ENCODE peak calls at places on chromosome 10, in seven cellular contexts. F, P, T, A, X, E and B are unnamed samples.

GRCh38 chr10:13338337-13339128 is 9.6 kb downstream of the SEPHS1 start:
- DNase-seq in P (no peak), T (no peak), F (no peak), E (no peak), A (no peak), X (no peak), B (no peak)

GRCh38 chr10:132306951-132307751 is 599 bp downstream of the STK32C start:
- DNase-seq in T (peak), E (peak), P (peak), A (no peak), F (peak), X (peak), B (peak)

GRCh38 chr10:129933456-129934092 is 30.5 kb downstream of the EBF3 start:
- DNase-seq in F (no peak), X (no peak), E (peak), P (peak), A (no peak), T (no peak), B (no peak)

GRCh38 chr10:78199759-78200158 is 166.1 kb downstream of the RPS24 start:
- DNase-seq in X (no peak), A (no peak), T (no peak), F (no peak), P (no peak), E (no peak), B (no peak)

GRCh38 chr10:7887417-7887816 is 69.1 kb downstream of the TAF3 start:
- DNase-seq in P (no peak), T (no peak), X (no peak), F (no peak), A (no peak), E (no peak), B (no peak)

GRCh38 chr10:124744047-124744687 is at the start of gene FAM53B:
- DNase-seq in X (peak), T (peak), F (peak), P (peak), E (peak), A (no peak), B (peak)

GRCh38 chr10:97596101-97597055 is 6.9 kb downstream of the C10orf62 start:
- DNase-seq in T (peak), P (no peak), X (no peak), A (no peak), E (no peak), F (peak), B (no peak)

GRCh38 chr10:114632869-114633715 is 25.0 kb downstream of the ABLIM1 start:
- DNase-seq in E (no peak), X (no peak), T (peak), A (peak), P (peak), F (no peak), B (no peak)

GRCh38 chr10:79344502-79345195 is 2.6 kb upstream of the PPIF start:
- DNase-seq in F (peak), P (no peak), X (no peak), A (no peak), T (no peak), E (no peak), B (no peak)

DNA sequence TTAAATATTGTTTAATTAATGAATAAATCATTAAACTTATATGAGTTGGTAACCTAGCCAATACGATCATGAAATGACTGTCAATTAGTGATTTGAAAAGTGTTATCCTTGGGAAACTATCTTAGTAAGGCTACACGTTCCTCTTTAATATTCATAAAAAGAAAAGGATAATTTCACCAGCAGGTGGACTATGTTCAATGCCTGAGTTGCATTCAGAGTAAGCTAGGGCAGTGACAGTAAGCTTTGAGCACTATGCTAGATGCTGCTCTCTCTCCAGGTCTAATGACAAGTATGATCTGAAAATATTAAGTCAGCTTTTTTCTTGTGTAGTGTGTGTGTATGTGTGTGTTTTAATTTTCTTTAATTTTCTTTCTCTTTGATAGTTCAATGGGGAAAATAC is 486.3 kb upstream of the PCDH15 start:
- DNase-seq in X (no peak), P (no peak), E (no peak), T (no peak), A (no peak), F (no peak), B (no peak)
- TF ChIP-seq CTCF in X (peak), P (no peak), E (no peak), T (no peak), A (peak), F (no peak), B (no peak)

GRCh38 chr10:70255329-70256299 is 22.4 kb upstream of the PPA1 start:
- DNase-seq in P (no peak), X (no peak), A (no peak), F (no peak), E (peak), T (peak), B (no peak)
- TF ChIP-seq CTCF in P (no peak), X (no peak), A (no peak), F (no peak), E (no peak), T (no peak), B (no peak)

GRCh38 chr10:19663344-19663743 is 152.9 kb upstream of the PLXDC2 start:
- DNase-seq in X (no peak), T (no peak), A (no peak), E (no peak), P (no peak), F (no peak), B (no peak)
- TF ChIP-seq CTCF in X (no peak), T (no peak), A (no peak), E (no peak), P (no peak), F (no peak), B (no peak)

GRCh38 chr10:22319559-22320558 is 1.0 kb upstream of the BMI1 start:
- DNase-seq in P (no peak), F (no peak), T (no peak), E (no peak), A (no peak), X (peak), B (no peak)

GRCh38 chr10:22318772-22319171 is 2.1 kb upstream of the BMI1 start:
- DNase-seq in X (no peak), E (no peak), P (no peak), A (no peak), T (no peak), F (no peak), B (no peak)

GRCh38 chr10:22321831-22322662 is 1.1 kb downstream of the BMI1 start:
- DNase-seq in P (peak), F (peak), T (no peak), A (no peak), E (peak), X (peak), B (peak)

GRCh38 chr10:22321156-22321711 is 335 bp downstream of the BMI1 start:
- DNase-seq in F (peak), X (peak), T (no peak), P (peak), A (no peak), E (peak), B (peak)

DNA sequence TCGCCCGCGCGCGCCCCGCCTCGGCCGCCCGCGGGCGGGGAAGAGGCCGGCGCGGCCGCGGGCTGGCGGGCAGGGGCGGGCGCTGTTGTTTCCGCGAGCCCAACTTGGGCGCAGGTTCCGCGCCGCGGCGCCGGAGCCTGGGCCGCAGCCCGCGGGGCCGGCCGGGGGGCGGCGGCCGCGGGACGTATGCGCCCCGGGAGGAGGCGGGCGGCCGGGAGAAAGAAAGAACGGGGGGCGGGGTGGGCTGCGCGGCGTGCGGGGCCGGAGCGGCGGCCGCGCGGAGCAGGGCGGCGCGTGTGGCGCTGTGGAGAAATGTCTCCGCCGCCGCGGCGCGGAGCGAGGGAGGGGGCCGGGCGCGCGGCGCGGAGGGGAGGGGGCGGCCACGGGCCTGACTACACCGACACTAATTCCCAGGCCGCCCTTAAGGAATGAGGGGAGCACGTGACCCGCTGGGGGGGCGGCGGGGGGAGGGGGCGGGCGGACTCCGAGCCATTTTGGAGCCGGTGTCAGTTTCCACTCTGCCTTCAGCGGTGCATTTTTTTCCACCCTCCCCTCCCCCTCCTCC is at the start of gene BMI1:
- DNase-seq in F (peak), X (peak), T (peak), P (peak), E (peak), A (no peak), B (peak)
- TF ChIP-seq CTCF in F (no peak), X (no peak), T (no peak), P (no peak), E (no peak), A (no peak), B (no peak)

GRCh38 chr10:60338002-60338564 is 51.6 kb downstream of the ANK3 start:
- DNase-seq in F (no peak), P (no peak), E (no peak), T (no peak), X (no peak), A (no peak), B (no peak)

GRCh38 chr10:60331886-60332285 is 57.8 kb downstream of the ANK3 start:
- DNase-seq in E (no peak), P (no peak), F (no peak), X (no peak), A (no peak), T (no peak), B (no peak)

GRCh38 chr10:60336901-60337630 is 52.6 kb downstream of the ANK3 start:
- DNase-seq in T (no peak), X (no peak), F (no peak), P (no peak), E (no peak), A (no peak), B (no peak)

GRCh38 chr10:60334991-60335390 is 54.7 kb downstream of the ANK3 start:
- DNase-seq in E (no peak), T (no peak), X (no peak), F (no peak), A (no peak), P (no peak), B (no peak)

GRCh38 chr10:60335708-60336107 is 54.0 kb downstream of the ANK3 start:
- DNase-seq in A (no peak), P (no peak), T (no peak), E (no peak), X (no peak), F (no peak), B (no peak)
- TF ChIP-seq CTCF in A (peak), P (no peak), T (no peak), E (no peak), X (peak), F (no peak), B (no peak)